ENCODE peak calls at places on chromosomes 7 and 10, in seven cellular contexts. Y, O, C, Q, D, K and W are unnamed samples.

GRCh38 chr10:101367569-101368453 is 13.8 kb downstream of the BTRC start:
- DNase-seq in Y (peak; percentile 71), O (peak; percentile 61), C (no peak), Q (no peak), D (peak; percentile 76), K (no peak), W (no peak)

GRCh38 chr7:50142421-50143113 is 49.5 kb upstream of the ZPBP start:
- DNase-seq in Y (peak; percentile 40), O (peak; percentile 47), C (no peak), Q (peak; percentile 13), D (peak; percentile 55), K (no peak), W (no peak)

GRCh38 chr7:139035588-139036353 is at the start of gene ZC3HAV1L:
- DNase-seq in Y (peak; percentile 84), O (peak; percentile 81), C (peak; percentile 36), Q (peak; percentile 61), D (peak; percentile 82), K (peak; percentile 79), W (no peak)

GRCh38 chr7:40656349-40656748 is 521.5 kb downstream of the SUGCT start:
- DNase-seq in Y (no peak), O (no peak), C (no peak), Q (no peak), D (no peak), K (no peak), W (no peak)

GRCh38 chr10:19713800-19714525 is 102.3 kb upstream of the PLXDC2 start:
- DNase-seq in Y (no peak), O (peak; percentile 46), C (no peak), Q (no peak), D (no peak), K (no peak), W (no peak)

GRCh38 chr10:3782456-3783312 is 2.3 kb downstream of the KLF6 start:
- DNase-seq in Y (peak; percentile 82), O (peak; percentile 97), C (peak; percentile 76), Q (peak; percentile 86), D (peak; percentile 94), K (no peak), W (peak; percentile 67)

GRCh38 chr10:79021948-79022499 is 46.7 kb upstream of the ZMIZ1 start:
- DNase-seq in Y (no peak), O (no peak), C (no peak), Q (no peak), D (no peak), K (peak; percentile 38), W (no peak)

GRCh38 chr10:33067917-33068316 is 109.9 kb upstream of the ITGB1 start:
- DNase-seq in Y (no peak), O (peak; percentile 14), C (no peak), Q (no peak), D (peak; percentile 10), K (no peak), W (no peak)

GRCh38 chr10:103843045-103843444 is 12.3 kb downstream of the SH3PXD2A start:
- DNase-seq in Y (no peak), O (no peak), C (no peak), Q (no peak), D (no peak), K (no peak), W (no peak)

DNA sequence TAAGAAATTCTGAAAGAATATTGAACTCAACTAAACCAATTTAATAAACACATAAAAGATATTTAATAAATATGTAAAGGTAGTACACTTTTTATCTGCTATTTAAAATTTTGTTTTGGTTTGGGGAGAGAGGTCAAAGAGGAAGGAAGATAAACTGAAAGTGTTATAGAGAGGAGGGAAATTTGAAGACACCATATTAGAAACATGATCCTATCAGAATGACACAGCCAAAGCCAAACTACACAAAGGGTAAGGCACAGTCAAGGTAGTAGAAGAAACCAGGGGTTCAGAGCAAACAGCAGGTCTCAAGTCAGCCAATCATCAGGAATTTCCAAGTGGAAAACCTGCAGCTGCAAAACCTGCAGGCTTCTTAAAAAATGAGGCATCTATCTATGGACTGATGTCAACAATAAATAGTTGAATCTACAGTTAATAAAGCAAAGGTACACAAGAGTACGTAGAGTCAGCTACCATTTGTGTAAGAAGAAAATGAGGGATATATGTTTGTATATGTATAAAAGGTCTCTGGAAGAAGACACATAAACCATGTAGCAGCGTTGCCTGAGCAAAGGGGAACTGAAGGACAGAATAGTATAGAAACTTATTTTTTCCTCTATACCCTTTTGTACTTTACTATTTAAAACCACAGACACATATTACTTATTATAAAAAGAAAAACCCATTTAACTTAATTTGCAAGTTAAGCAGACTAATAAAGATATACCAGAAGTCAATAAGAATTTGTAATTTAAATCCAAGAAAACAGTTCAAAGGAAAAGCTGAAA is 10.0 kb downstream of the ZNF800 start:
- DNase-seq in Y (no peak), O (no peak), C (no peak), Q (no peak), D (no peak), K (no peak), W (no peak)
- H3K4me1 ChIP-seq in Y (peaks cover 15% of the 10 kb centered on the region), O (no peaks in the 10 kb centered on the region), C (no peaks in the 10 kb centered on the region), Q (peaks cover 38% of the 10 kb centered on the region), D (peaks cover 7% of the 10 kb centered on the region), K (peaks cover 5% of the 10 kb centered on the region), W (peaks cover 11% of the 10 kb centered on the region)

DNA sequence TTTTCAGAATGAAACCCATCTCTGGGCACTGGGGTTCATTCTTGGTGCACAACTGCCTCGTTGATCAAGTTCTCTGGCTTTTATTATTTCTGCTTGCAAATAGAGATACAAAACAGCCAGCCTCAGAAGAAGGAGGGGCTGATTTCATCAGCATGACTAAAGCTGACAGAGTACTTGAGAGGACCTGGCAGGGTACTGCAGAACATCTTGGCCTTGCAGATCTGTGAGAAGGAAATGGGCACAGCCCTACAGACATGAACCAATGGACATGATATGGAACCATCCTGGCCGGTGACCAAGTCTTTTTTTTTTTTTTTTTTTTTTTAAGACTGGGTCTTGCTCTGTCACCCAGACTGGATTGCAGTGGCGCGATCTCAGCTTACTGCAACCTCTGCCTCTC is 240.6 kb downstream of the VTI1A start:
- DNase-seq in Y (peak; percentile 29), O (peak; percentile 59), C (no peak), Q (no peak), D (peak; percentile 86), K (no peak), W (no peak)
- H3K27ac ChIP-seq in Y (peak overlapping the region; percentile 38), O (no peak overlapping the region), C (no peak overlapping the region), Q (no peak overlapping the region), D (no peak overlapping the region), K (no peak overlapping the region), W (no peak overlapping the region)

DNA sequence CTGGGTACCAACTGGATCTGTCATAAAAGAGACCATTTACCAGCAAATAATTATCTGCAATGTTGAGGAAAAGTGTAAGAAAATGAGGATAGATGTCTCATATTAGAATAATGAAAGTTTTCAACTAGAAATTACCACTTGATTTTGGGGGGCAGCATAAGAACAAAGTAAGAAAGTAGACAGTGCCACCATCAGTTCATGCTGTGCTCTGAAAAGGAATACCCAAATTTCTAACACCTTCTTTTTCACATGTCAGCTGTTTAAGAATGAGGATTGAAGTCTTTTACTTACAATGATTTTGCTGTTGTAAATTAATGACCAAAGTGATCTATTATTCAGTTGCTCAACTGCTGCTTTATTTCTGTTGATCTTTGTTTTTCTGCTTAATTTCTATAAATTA is 578.3 kb downstream of the ETV1 start:
- DNase-seq in Y (no peak), O (no peak), C (no peak), Q (no peak), D (no peak), K (no peak), W (no peak)
- H3K4me1 ChIP-seq in Y (no peaks in the 10 kb centered on the region), O (peaks cover 21% of the 10 kb centered on the region), C (no peaks in the 10 kb centered on the region), Q (no peaks in the 10 kb centered on the region), D (no peaks in the 10 kb centered on the region), K (no peaks in the 10 kb centered on the region), W (no peaks in the 10 kb centered on the region)

DNA sequence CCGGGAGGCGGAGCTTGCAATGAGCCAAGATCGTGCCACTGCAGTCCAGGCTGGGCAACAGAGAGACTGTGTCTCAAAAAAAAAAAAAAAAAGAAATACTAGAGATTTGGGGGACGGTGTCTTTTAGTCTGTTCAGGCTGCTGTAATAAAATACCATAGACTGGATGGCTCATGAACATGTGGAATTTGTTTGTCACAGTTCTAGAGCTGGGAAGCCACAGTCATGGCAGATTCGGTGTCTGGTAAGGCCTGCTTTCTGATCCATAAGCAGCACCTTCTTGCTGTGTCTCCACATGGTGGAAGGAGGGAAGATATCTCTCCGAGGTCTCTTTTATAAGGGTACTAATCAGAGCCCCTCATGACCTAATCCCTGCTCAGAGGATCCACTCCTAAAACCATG is 102.7 kb upstream of the MKLN1 start:
- DNase-seq in Y (no peak), O (no peak), C (no peak), Q (no peak), D (no peak), K (no peak), W (no peak)
- H3K27ac ChIP-seq in Y (peak overlapping the region; percentile 96), O (no peak overlapping the region), C (peak overlapping the region; percentile 38), Q (no peak overlapping the region), D (no peak overlapping the region), K (peak overlapping the region; percentile 72), W (no peak overlapping the region)

GRCh38 chr7:42154168-42154567 is 82.8 kb downstream of the GLI3 start:
- DNase-seq in Y (no peak), O (no peak), C (no peak), Q (no peak), D (no peak), K (no peak), W (no peak)
- H3K4me1 ChIP-seq in Y (no peaks in the 10 kb centered on the region), O (peaks cover 73% of the 10 kb centered on the region), C (peaks cover 5% of the 10 kb centered on the region), Q (peaks cover 3% of the 10 kb centered on the region), D (peaks cover 17% of the 10 kb centered on the region), K (peaks cover 5% of the 10 kb centered on the region), W (no peaks in the 10 kb centered on the region)

DNA sequence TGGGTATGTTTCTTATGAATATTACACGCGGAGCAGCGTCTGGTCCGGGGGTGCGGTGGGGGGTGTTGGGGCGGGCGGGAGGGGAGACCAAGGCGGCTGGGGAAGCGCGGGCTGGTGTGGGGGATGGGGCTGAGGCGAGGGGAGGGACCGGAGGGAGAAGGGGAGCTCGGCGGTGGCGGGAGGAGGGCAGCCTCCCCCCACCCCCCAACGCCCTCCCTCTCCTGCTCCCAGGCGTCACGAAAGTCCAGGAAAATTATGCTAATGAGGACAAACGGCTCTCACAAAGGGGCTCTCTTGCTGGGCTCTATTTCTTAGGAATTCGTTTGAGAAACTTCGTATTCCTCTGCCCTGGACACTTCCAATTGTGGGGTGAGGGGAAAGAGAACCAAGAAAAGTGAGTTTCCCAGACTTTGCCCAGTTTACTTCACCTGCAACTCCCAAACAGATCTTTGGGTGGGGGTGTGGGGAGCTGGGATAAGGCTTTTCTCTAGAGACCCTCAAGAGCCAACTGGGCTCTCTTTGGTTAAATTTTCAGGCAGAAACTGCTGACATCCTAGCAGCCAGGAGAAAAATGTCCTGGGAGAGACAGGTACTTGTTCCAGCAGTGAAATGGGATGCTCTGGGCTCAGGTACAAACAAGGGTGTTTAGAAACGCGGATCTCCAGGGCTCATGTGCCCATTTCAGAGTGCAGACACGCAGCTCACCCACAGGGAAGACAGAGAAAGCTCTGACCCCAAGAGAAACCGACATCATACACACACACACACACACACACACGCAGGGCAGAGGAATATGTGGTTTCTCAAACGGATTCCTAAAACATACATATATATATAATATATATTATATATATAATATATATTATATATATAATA is 11.7 kb upstream of the HOXA2 start:
- DNase-seq in Y (peak; percentile 80), O (no peak), C (peak; percentile 56), Q (no peak), D (peak; percentile 6), K (no peak), W (no peak)
- H3K27ac ChIP-seq in Y (peak overlapping the region; percentile 92), O (no peak overlapping the region), C (peak overlapping the region; percentile 80), Q (no peak overlapping the region), D (no peak overlapping the region), K (peak overlapping the region; percentile 85), W (no peak overlapping the region)

GRCh38 chr7:101885597-101885955 is 68.2 kb downstream of the CUX1 start:
- DNase-seq in Y (no peak), O (no peak), C (peak; percentile 46), Q (no peak), D (no peak), K (no peak), W (no peak)
- H3K4me1 ChIP-seq in Y (peaks cover 84% of the 10 kb centered on the region), O (peaks cover 20% of the 10 kb centered on the region), C (peaks cover 31% of the 10 kb centered on the region), Q (peaks cover 52% of the 10 kb centered on the region), D (peaks cover 27% of the 10 kb centered on the region), K (peaks cover 33% of the 10 kb centered on the region), W (peaks cover 8% of the 10 kb centered on the region)